ENCODE peak calls at places on chromosomes 1 and 21, in seven cellular contexts. F, H, G, W, Y, P and E are unnamed samples.

GRCh38 chr1:166675213-166675612 is 164.1 kb upstream of the POGK start:
- DNase-seq in W (no peak), P (no peak), Y (no peak), H (peak), F (no peak), G (no peak), E (no peak)

GRCh38 chr1:221708076-221708571 is 33.8 kb downstream of the DUSP10 start:
- DNase-seq in W (no peak), P (no peak), F (no peak), Y (no peak), G (no peak), H (no peak), E (peak)

GRCh38 chr1:87155180-87155579 is 173.5 kb upstream of the LMO4 start:
- DNase-seq in H (no peak), Y (no peak), W (no peak), F (no peak), P (no peak), G (peak), E (no peak)

GRCh38 chr1:17002524-17002902 is 9.2 kb downstream of the ATP13A2 start:
- DNase-seq in F (no peak), Y (no peak), G (no peak), W (no peak), H (no peak), P (no peak), E (no peak)

GRCh38 chr1:41479000-41479807 is 5.3 kb downstream of the EDN2 start:
- DNase-seq in F (no peak), Y (no peak), H (no peak), W (peak), G (no peak), P (no peak), E (peak)

GRCh38 chr1:41365320-41365633 is 4.0 kb downstream of the FOXO6 start:
- DNase-seq in G (no peak), F (no peak), P (no peak), H (no peak), W (no peak), Y (no peak), E (no peak)

GRCh38 chr1:221308534-221309511 is 429.6 kb downstream of the HLX start:
- DNase-seq in P (no peak), G (no peak), W (no peak), H (no peak), Y (no peak), F (peak), E (no peak)

GRCh38 chr1:97919568-97920261 is 1.1 kb downstream of the DPYD start:
- DNase-seq in G (peak), W (no peak), Y (peak), F (no peak), P (no peak), H (peak), E (peak)

GRCh38 chr1:168709896-168710305 is 19.1 kb downstream of the DPT start:
- DNase-seq in F (no peak), H (peak), G (no peak), Y (no peak), W (no peak), P (peak), E (peak)

GRCh38 chr1:7555391-7556185 is 215.5 kb upstream of the VAMP3 start:
- DNase-seq in P (no peak), G (no peak), F (no peak), H (peak), Y (no peak), W (no peak), E (no peak)

GRCh38 chr1:182143825-182144661 is 82.5 kb upstream of the ZNF648 start:
- DNase-seq in G (no peak), Y (no peak), W (peak), H (peak), P (no peak), F (peak), E (peak)
- H3K4me3 ChIP-seq in G (no peak), Y (no peak), W (no peak), H (no peak), P (no peak), F (no peak), E (no peak)

GRCh38 chr1:185733818-185734709 is at the start of gene HMCN1:
- DNase-seq in Y (no peak), H (peak), G (peak), W (peak), P (peak), F (peak), E (peak)
- TF ChIP-seq CTCF in Y (peak), H (peak), G (peak), W (peak), P (peak), F (peak), E (peak)

DNA sequence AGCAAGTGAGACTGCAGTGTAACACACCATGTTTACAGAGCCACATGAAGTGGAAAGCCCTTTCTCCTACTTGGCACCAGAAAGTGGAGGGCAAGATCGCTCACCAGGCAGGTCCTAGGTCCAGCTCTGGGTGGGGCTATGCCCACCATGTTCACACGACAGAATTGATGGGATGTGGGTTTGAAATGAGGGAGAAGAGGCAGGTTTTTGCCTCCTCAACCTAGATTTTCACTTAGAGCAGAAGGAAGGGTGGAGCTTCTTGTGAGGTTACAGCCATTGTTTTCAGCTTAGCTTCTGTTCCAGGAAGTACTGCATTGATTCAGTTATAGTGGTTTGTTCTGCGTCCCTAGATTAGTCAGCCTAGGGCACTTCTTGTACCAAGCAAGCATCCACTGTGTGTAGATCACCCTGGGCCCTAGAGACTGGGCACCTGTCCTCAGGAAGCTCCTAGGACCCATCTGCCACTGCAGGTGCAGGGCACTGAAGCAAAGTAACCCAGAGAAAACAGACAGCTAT is 2.3 kb downstream of the CD53 start:
- DNase-seq in F (no peak), P (no peak), H (peak), G (peak), W (no peak), Y (peak), E (no peak)
- H3K4me3 ChIP-seq in F (no peak), P (no peak), H (no peak), G (peak), W (peak), Y (peak), E (no peak)

DNA sequence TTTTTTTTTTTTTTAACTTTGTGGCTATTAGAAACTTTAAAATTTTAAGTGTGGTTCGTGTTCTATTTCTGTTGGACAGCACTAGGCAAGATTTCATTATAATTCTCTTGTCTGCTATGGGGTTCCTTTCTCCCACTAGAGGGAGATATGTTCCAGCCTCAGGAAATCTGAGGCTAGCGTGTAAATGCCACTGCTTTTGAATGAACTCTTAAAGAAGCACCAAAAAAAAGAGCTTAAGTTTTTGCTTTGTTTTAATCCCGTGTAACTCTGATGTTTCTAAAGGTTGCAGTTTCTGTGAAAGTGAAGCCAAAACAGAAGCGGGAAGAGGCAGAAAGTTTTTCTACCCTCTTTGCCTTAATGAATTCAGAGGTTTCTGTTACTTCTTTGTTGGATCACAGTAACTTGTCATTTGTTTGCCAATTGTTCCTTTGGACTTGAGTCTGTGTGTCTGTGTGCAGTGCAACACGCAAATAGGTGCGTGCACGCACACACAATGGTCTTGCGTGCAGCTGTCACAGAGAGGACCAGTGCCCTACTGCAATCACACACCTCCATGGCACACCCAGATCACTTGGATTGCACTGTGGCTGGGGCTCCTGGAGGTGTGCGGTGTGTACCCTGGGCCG is 32.3 kb downstream of the HHAT start:
- DNase-seq in P (peak), W (no peak), G (peak), F (peak), Y (peak), H (peak), E (peak)
- TF ChIP-seq CTCF in P (peak), W (peak), G (peak), F (peak), Y (peak), H (peak), E (peak)

DNA sequence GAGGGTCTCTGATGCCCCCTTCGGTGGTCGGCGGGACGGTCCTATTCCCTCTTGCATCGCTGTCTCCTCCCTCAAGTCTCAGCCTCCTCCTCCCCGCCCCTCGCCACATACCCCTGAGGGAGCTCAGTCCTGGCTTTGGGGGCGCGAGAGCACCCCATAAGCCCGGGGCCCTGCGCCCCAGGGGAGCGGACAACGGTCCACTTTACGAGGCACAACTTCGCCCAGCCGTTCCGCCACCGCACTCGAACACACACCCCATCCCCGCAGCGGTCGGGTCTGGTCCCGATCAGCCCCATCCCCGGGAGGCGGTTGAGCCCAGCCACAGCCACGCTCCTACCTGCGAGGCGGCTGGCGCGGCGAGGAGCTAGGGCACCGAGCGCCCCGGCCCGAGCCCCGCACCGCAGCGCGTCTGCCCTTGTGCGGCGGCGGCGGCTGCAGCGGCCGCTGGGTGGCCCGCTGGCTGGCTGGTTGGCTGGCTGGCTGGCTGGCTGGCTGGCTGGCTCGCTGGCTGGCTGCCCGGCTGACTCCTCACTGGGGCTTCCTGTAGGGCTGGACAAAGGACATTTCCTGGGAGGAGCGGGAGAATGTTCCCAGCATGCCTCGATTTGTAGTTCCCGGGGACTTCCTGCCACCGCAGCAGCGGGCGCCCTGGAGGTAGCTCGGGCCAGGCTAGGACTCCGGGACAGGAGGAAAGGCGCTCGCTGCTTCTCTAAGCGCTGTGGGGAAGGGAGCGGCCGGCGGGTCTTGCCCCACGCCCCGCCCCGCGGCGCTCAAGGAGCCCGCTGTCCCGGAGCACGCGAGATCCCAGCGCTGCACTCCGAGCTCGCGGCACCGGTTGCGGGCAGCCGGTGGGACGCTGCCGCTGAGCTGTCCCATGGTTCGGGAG is at the start of gene ZNF697:
- DNase-seq in F (peak), P (peak), H (peak), Y (no peak), W (peak), G (peak), E (peak)
- H3K4me3 ChIP-seq in F (peak), P (peak), H (peak), Y (no peak), W (peak), G (peak), E (peak)

GRCh38 chr1:119766374-119766794 is 2.3 kb downstream of the HMGCS2 start:
- DNase-seq in Y (no peak), G (no peak), H (no peak), F (no peak), P (no peak), W (no peak), E (no peak)
- TF ChIP-seq CTCF in Y (no peak), G (no peak), H (no peak), F (no peak), P (no peak), W (no peak), E (no peak)

GRCh38 chr21:41362605-41363369 is 960 bp downstream of the MX2 start:
- DNase-seq in Y (no peak), H (no peak), F (no peak), P (no peak), G (no peak), W (no peak), E (no peak)
- H3K4me3 ChIP-seq in Y (peak), H (no peak), F (no peak), P (no peak), G (peak), W (peak), E (peak)

GRCh38 chr1:33147997-33148314 is 33.9 kb downstream of the TRIM62 start:
- DNase-seq in G (no peak), H (peak), W (no peak), Y (no peak), F (peak), P (peak), E (peak)
- TF ChIP-seq CTCF in G (peak), H (peak), W (no peak), Y (peak), F (peak), P (peak), E (peak)

DNA sequence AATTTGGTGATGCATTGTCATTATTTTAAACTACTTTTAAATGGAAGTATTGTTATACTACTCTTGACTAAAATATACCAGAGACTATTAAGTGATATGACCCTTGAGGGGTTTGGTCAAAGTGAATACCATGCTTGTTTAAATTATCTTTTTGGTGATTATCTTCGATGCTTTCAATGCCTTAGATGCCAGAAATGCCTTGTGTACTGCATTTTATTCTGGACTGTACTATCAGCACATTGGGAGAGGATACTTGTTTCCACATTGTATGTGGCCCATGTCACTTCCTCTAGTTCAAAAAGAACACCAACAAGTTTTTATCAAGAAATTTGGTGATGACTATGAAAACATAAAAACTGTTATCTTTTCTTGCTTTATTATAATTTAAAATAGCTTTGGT is 16.3 kb downstream of the MAP3K7CL start:
- DNase-seq in Y (no peak), W (no peak), F (no peak), H (no peak), G (no peak), P (no peak), E (no peak)
- H3K4me3 ChIP-seq in Y (no peak), W (no peak), F (no peak), H (no peak), G (no peak), P (no peak), E (no peak)

DNA sequence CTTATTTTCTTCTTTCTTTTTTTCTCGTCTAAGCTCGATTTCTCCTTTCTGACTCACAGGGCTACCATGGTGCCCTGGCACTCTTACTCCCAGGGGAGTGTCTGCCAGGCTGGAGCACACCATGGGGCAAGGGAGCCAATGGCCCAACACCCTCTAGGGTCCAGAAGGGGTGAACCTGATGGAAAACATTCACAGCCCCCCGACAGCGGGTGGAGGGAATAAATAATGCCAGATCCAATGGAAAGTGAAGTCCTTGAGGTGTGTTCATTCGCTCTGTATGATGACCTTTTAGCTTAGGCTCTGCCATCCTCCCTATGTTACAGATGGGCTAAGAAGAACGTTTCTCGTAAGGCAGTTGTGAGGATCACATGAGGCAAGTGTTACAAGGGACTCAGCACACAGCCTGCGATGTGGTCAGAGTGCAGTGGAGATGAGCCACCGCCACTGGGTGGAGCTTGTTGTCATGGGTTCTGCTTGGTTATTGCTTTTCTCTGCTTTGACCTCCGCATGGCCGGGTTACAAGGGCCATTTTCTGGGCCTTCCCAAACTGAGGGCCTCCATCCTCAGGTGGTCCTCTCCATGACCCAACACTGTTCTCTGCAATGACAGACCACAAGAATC is 3.5 kb upstream of the FCMR start:
- DNase-seq in W (no peak), H (no peak), G (no peak), Y (peak), P (no peak), F (no peak), E (no peak)
- TF ChIP-seq CTCF in W (peak), H (no peak), G (no peak), Y (peak), P (no peak), F (peak), E (no peak)